ENCODE peak calls at places on chromosome X, in four cellular contexts. C, P, Q and B are unnamed samples.

GRCh38 chrX:16785247-16786138 is 773 bp upstream of the TXLNG start:
- DNase-seq in Q (no peak), C (peak; percentile 6), P (no peak), B (peak; percentile 0)

GRCh38 chrX:120617996-120618630 is 11.7 kb downstream of the C1GALT1C1 start:
- DNase-seq in C (no peak), P (no peak), Q (no peak), B (no peak)

GRCh38 chrX:153600921-153601320 is 2.0 kb upstream of the CCNQ start:
- DNase-seq in Q (no peak), P (no peak), C (no peak), B (no peak)

GRCh38 chrX:41118156-41118555 is 32.9 kb downstream of the USP9X start:
- DNase-seq in C (no peak), P (peak; percentile 4), Q (no peak), B (no peak)

GRCh38 chrX:115533485-115533884 is 27.5 kb upstream of the PLS3 start:
- DNase-seq in C (no peak), Q (peak; percentile 67), P (no peak), B (no peak)

GRCh38 chrX:132636080-132636479 is 147.2 kb upstream of the MBNL3 start:
- DNase-seq in P (no peak), Q (peak; percentile 11), C (peak; percentile 3), B (no peak)

GRCh38 chrX:41703574-41704029 is 14.8 kb downstream of the GPR34 start:
- DNase-seq in P (no peak), C (no peak), Q (no peak), B (no peak)

GRCh38 chrX:40273356-40274050 is 175.7 kb upstream of the BCOR start:
- DNase-seq in C (no peak), Q (peak; percentile 51), P (no peak), B (no peak)

GRCh38 chrX:47645530-47645929 is 4.8 kb downstream of the ELK1 start:
- DNase-seq in Q (peak; percentile 43), C (no peak), P (no peak), B (no peak)

GRCh38 chrX:101407167-101407747 is 468 bp downstream of the GLA start:
- DNase-seq in C (no peak), Q (no peak), P (no peak), B (no peak)

GRCh38 chrX:115563633-115564182 is 2.7 kb downstream of the PLS3 start:
- DNase-seq in C (no peak), P (no peak), Q (no peak), B (no peak)

GRCh38 chrX:10634681-10635161 is 14.3 kb upstream of the MID1 start:
- DNase-seq in P (no peak), Q (peak; percentile 59), C (no peak), B (no peak)

GRCh38 chrX:69961365-69962072 is 88.2 kb downstream of the AWAT2 start:
- DNase-seq in P (no peak), Q (peak; percentile 38), C (no peak), B (no peak)

GRCh38 chrX:139203681-139204575 is 326.6 kb upstream of the F9 start:
- DNase-seq in C (peak; percentile 13), P (no peak), Q (peak; percentile 6), B (no peak)

GRCh38 chrX:106912864-106913263 is 7.3 kb upstream of the CLDN2 start:
- DNase-seq in C (no peak), P (no peak), Q (peak; percentile 39), B (no peak)

GRCh38 chrX:71326394-71326793 is 24.8 kb downstream of the ITGB1BP2 start:
- DNase-seq in P (no peak), C (no peak), Q (no peak), B (no peak)

GRCh38 chrX:74461384-74461783 is 40.1 kb downstream of the SLC16A2 start:
- DNase-seq in C (no peak), P (no peak), Q (no peak), B (no peak)

GRCh38 chrX:39875834-39876625 is 221.7 kb downstream of the BCOR start:
- DNase-seq in P (no peak), C (no peak), Q (no peak), B (no peak)

GRCh38 chrX:54085666-54086065 is 41.4 kb upstream of the PHF8 start:
- DNase-seq in Q (no peak), P (no peak), C (no peak), B (no peak)

GRCh38 chrX:2711441-2711840 is 20.3 kb downstream of the CD99 start:
- DNase-seq in Q (no peak), P (no peak), C (no peak), B (no peak)

GRCh38 chrX:2710496-2710895 is 19.4 kb downstream of the CD99 start:
- DNase-seq in P (no peak), Q (no peak), C (peak; percentile 57), B (no peak)

GRCh38 chrX:2708601-2709200 is 17.6 kb downstream of the CD99 start:
- DNase-seq in P (no peak), Q (no peak), C (no peak), B (no peak)

GRCh38 chrX:2708016-2708415 is 16.9 kb downstream of the CD99 start:
- DNase-seq in P (no peak), Q (no peak), C (no peak), B (no peak)

DNA sequence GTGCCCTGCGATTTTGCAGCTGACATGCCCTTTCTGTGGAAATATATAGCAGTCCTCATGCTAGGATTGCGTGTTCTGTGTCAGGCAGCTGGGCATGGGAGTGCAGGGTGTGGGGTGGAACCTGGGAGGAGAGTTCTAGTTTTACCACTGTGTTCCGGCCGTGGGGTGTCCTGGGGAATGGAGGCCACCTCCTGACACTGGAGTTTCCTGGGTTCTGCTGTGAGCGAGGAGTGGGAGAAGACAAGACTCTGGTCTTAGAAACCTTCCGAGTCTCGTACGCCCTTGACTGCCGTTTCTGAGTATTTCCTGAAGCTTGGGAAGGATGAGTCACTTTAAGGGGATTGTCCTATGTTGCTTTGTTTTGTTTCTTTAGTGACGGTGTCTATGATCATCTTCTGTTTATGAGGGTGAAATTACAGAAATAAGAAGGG is 19.0 kb downstream of the CD99 start:
- DNase-seq in Q (peak; percentile 76), C (no peak), P (no peak), B (no peak)
- H3K4me3 ChIP-seq in Q (no peak overlapping the region), C (no peak overlapping the region), P (peak overlapping the region; percentile 38), B (peak overlapping the region; percentile 45)

GRCh38 chrX:125205918-125206665 is 113.6 kb upstream of the TEX13C start:
- DNase-seq in Q (no peak), C (peak; percentile 64), P (no peak), B (peak; percentile 8)

GRCh38 chrX:125203379-125203736 is 116.3 kb upstream of the TEX13C start:
- DNase-seq in C (peak; percentile 23), Q (no peak), P (no peak), B (no peak)

GRCh38 chrX:125202486-125203378 is 116.9 kb upstream of the TEX13C start:
- DNase-seq in C (peak; percentile 28), P (no peak), Q (no peak), B (no peak)

GRCh38 chrX:125205084-125205917 is 114.4 kb upstream of the TEX13C start:
- DNase-seq in Q (peak; percentile 6), C (peak; percentile 78), P (no peak), B (peak; percentile 40)

GRCh38 chrX:125203737-125204578 is 115.7 kb upstream of the TEX13C start:
- DNase-seq in Q (no peak), P (no peak), C (peak; percentile 59), B (no peak)
- H3K4me3 ChIP-seq in Q (peak overlapping the region; percentile 35), P (no peak overlapping the region), C (peak overlapping the region; percentile 65), B (peak overlapping the region; percentile 2)

GRCh38 chrX:103686199-103687072 is at the start of gene MORF4L2:
- DNase-seq in C (peak; percentile 92), Q (peak; percentile 98), P (peak; percentile 81), B (peak; percentile 98)

GRCh38 chrX:103688949-103689348 is 2.5 kb upstream of the MORF4L2 start:
- DNase-seq in P (no peak), Q (peak; percentile 59), C (peak; percentile 23), B (no peak)

GRCh38 chrX:103687696-103688191 is 1.2 kb upstream of the MORF4L2 start:
- DNase-seq in C (peak; percentile 88), P (peak; percentile 22), Q (peak; percentile 85), B (peak; percentile 54)

GRCh38 chrX:103687073-103687695 is 685 bp upstream of the MORF4L2 start:
- DNase-seq in Q (peak; percentile 88), P (peak; percentile 78), C (no peak), B (no peak)

GRCh38 chrX:103685396-103685795 is 1.1 kb downstream of the MORF4L2 start:
- DNase-seq in C (no peak), P (no peak), Q (peak; percentile 44), B (no peak)
- H3K4me3 ChIP-seq in C (peak overlapping the region; percentile 60), P (peak overlapping the region; percentile 94), Q (peak overlapping the region; percentile 97), B (peak overlapping the region; percentile 78)

GRCh38 chrX:43750248-43750676 is 94.2 kb downstream of the MAOA start:
- DNase-seq in C (peak; percentile 76), Q (peak; percentile 67), P (peak; percentile 1), B (peak; percentile 41)
- H3K4me3 ChIP-seq in C (no peak overlapping the region), Q (no peak overlapping the region), P (no peak overlapping the region), B (no peak overlapping the region)

GRCh38 chrX:121649414-121649813 is 602.0 kb downstream of the GLUD2 start:
- DNase-seq in Q (no peak), C (no peak), P (no peak), B (no peak)
- H3K4me3 ChIP-seq in Q (no peak overlapping the region), C (no peak overlapping the region), P (no peak overlapping the region), B (no peak overlapping the region)

GRCh38 chrX:50183891-50184290 is 16.9 kb downstream of the AKAP4 start:
- DNase-seq in Q (no peak), P (no peak), C (no peak), B (no peak)

GRCh38 chrX:50180073-50180940 is 20.5 kb downstream of the AKAP4 start:
- DNase-seq in P (no peak), Q (no peak), C (peak; percentile 38), B (no peak)
- H3K4me3 ChIP-seq in P (no peak overlapping the region), Q (no peak overlapping the region), C (no peak overlapping the region), B (no peak overlapping the region)